ENCODE peak calls at places on chromosomes 1 and 21, in four cellular contexts. W is nucleus accumbens, H is upper lobe of right lung, R is NCI-H526. U is an unnamed sample.

GRCh38 chr1:161506336-161507223 is 1.3 kb downstream of the FCGR2A start:
- DNase-seq in W (no peak), H (peak), R (no peak), U (no peak)

GRCh38 chr1:233424727-233425222 is 97.3 kb downstream of the MAP3K21 start:
- DNase-seq in W (no peak), H (no peak), R (no peak), U (no peak)

GRCh38 chr1:9438431-9439073 is 100.7 kb upstream of the SLC25A33 start:
- DNase-seq in W (peak), H (peak), R (no peak), U (peak)

GRCh38 chr1:11790880-11791715 is 14.7 kb downstream of the MTHFR start:
- DNase-seq in W (peak), H (peak), R (no peak), U (peak)

GRCh38 chr1:41528726-41529605 is 44.5 kb upstream of the EDN2 start:
- DNase-seq in W (no peak), H (peak), R (no peak), U (no peak)

GRCh38 chr1:181122227-181122626 is 33.7 kb downstream of the IER5 start:
- DNase-seq in W (no peak), H (no peak), R (no peak), U (no peak)

GRCh38 chr1:197320991-197321531 is 53.0 kb downstream of the CRB1 start:
- DNase-seq in W (no peak), H (no peak), R (no peak), U (peak)

GRCh38 chr21:34613679-34614442 is 1.1 kb downstream of the RCAN1 start:
- DNase-seq in W (no peak), H (no peak), R (no peak), U (no peak)

GRCh38 chr1:104706631-104707147 is 957.0 kb downstream of the AMY1C start:
- DNase-seq in W (no peak), H (no peak), R (peak), U (no peak)